ENCODE peak calls at places on chromosomes 12 and 14, in five cellular contexts. M is fibroblast of lung, X is stomach, E is brain microvascular endothelial cell, Z is A549. J is an unnamed sample.

GRCh38 chr12:57632898-57633825 is at the start of gene B4GALNT1:
- DNase-seq in M (peak; percentile 55), X (peak; percentile 68), E (no peak), Z (peak; percentile 86), J (peak; percentile 71)

GRCh38 chr12:94596596-94596995 is 53.8 kb downstream of the TMCC3 start:
- DNase-seq in M (peak; percentile 21), X (peak; percentile 51), E (no peak), Z (no peak), J (no peak)

GRCh38 chr14:76963366-76963765 is 65.1 kb downstream of the IRF2BPL start:
- DNase-seq in M (no peak), X (no peak), E (no peak), Z (no peak), J (no peak)

GRCh38 chr12:7113389-7113871 is 4.4 kb upstream of the C1RL start:
- DNase-seq in M (no peak), X (no peak), E (peak; percentile 12), Z (peak; percentile 47), J (no peak)

GRCh38 chr14:51529731-51530130 is 122.0 kb upstream of the FRMD6 start:
- DNase-seq in M (no peak), X (no peak), E (no peak), Z (no peak), J (no peak)

GRCh38 chr12:100293017-100293416 is 26.0 kb downstream of the SCYL2 start:
- DNase-seq in M (no peak), X (no peak), E (no peak), Z (no peak), J (no peak)

GRCh38 chr12:22082190-22082701 is 36.2 kb downstream of the CMAS start:
- DNase-seq in M (no peak), X (no peak), E (no peak), Z (no peak), J (no peak)

GRCh38 chr12:44863867-44864266 is 12.2 kb downstream of the NELL2 start:
- DNase-seq in M (no peak), X (no peak), E (no peak), Z (no peak), J (no peak)

GRCh38 chr12:53862831-53863230 is 75.8 kb upstream of the HOXC13 start:
- DNase-seq in M (no peak), X (no peak), E (no peak), Z (peak; percentile 13), J (no peak)

GRCh38 chr14:53180272-53181221 is 27.4 kb upstream of the DDHD1 start:
- DNase-seq in M (peak; percentile 23), X (no peak), E (peak; percentile 35), Z (peak; percentile 45), J (no peak)

GRCh38 chr12:1633459-1633858 is 4.4 kb downstream of the WNT5B start:
- DNase-seq in M (no peak), X (no peak), E (no peak), Z (no peak), J (no peak)

GRCh38 chr14:54450535-54450934 is 9.4 kb upstream of the CNIH1 start:
- DNase-seq in M (peak; percentile 52), X (no peak), E (no peak), Z (no peak), J (no peak)

GRCh38 chr12:5078423-5078822 is 34.7 kb downstream of the KCNA5 start:
- DNase-seq in M (peak; percentile 29), X (no peak), E (no peak), Z (no peak), J (peak; percentile 75)

GRCh38 chr12:1806301-1807106 is 13.9 kb upstream of the LRTM2 start:
- DNase-seq in M (peak; percentile 51), X (peak; percentile 46), E (no peak), Z (no peak), J (peak; percentile 50)

GRCh38 chr12:96247567-96247962 is 53.4 kb downstream of the ELK3 start:
- DNase-seq in M (peak; percentile 43), X (no peak), E (no peak), Z (peak; percentile 23), J (no peak)

GRCh38 chr12:132614861-132615578 is 3.6 kb upstream of the P2RX2 start:
- DNase-seq in M (peak; percentile 66), X (peak; percentile 82), E (peak; percentile 73), Z (peak; percentile 89), J (peak; percentile 85)

GRCh38 chr12:23536293-23536692 is 413.2 kb downstream of the SOX5 start:
- DNase-seq in M (no peak), X (no peak), E (no peak), Z (no peak), J (no peak)

DNA sequence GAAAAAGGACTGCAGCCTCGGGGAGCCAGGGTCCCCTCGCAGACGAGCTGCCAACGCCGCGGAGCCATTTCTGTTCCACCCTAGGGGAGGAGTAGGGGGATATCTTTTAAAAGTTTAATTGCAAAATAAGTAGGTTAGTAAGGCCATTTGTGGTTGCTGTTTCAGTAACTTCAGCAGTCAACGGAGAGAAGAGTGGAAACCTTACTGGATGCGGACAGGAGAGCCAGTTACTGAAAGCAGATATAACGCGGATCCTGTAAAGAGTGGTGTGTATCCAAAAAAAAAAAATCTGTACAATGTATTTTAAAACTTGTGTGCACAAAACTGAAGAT is 817 bp upstream of the BTG1 start:
- DNase-seq in M (peak; percentile 53), X (no peak), E (peak; percentile 22), Z (no peak), J (no peak)
- TF ChIP-seq CTCF in M (no peak), X (no peak), E (peak; percentile 0), Z (no peak), J (no peak)

GRCh38 chr12:63151898-63152700 is 1.1 kb upstream of the AVPR1A start:
- DNase-seq in M (peak; percentile 38), X (no peak), E (peak; percentile 44), Z (peak; percentile 64), J (peak; percentile 21)
- H3K4me3 ChIP-seq in M (no peak overlapping the region), X (peak overlapping the region; percentile 46), E (peak overlapping the region; percentile 28), Z (peak overlapping the region; percentile 49), J (peak overlapping the region; percentile 60)

DNA sequence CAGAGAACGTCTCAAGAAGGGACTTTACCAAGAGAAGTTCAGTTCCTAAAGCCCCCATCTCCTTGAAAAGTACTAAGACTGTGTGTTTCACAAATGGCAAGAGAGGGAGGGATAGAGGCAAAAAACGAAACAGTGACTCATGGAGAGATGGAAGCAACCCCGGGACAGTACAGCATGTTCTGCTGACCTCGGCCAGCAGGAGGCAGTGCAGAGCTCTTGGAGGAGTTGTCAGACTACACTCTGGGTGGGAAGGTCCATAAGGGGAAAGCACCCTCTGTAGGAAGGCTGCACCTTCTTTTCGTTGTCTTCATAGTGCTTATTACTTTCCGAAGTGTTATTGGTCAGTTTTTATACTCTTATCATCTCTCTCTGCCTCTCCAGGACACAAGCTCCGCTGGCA is 525.2 kb upstream of the CCDC196 start:
- DNase-seq in M (peak; percentile 7), X (peak; percentile 44), E (peak; percentile 3), Z (peak; percentile 54), J (peak; percentile 52)
- TF ChIP-seq CTCF in M (peak; percentile 44), X (no peak), E (peak; percentile 76), Z (peak; percentile 41), J (peak; percentile 50)

DNA sequence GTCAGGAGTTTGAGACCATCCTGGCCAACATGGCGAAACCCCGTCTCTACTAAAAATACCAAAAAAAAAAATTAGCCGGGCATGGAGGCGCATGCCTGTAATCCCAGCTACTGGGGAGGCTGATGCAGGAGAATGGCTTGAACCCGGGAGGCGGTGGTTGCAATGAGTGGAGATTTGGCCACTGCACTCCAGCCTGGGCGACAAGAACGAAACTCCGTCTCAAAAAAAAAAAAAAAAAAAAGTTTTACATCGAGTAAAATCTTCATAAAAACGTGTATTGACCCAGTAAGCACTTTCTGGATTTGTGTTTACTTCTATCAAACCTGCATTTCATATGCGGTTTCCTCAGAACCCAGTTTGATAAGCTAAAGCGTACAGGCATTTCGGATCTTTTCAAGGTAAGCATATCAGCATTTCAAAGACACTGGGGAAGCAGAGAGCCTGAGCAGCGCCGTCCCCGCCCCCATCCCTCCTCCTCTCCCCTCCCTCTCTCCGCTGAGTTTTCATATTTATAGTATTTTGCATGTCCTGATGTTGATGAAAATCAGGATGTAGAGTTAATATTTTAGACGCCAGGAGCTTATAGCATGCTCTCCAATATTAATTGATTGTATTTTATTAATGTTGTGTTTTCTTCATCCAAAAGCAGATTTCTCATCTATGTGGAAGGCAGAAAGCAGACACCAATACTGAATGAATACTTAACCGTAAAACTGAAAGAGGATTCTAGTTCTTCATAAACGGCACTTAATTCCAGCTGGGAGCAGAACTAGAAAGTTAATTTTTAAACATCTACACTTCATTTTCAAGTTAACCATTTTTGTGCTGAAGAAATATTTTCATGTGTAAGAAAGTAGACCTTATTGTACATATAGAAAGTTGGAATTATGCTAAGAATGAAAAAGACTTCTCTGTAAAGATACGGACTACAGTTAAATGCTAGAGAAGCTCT is 9.2 kb upstream of the HIP1R start:
- DNase-seq in M (peak; percentile 20), X (no peak), E (no peak), Z (peak; percentile 58), J (no peak)
- H3K4me3 ChIP-seq in M (peak overlapping the region; percentile 62), X (peak overlapping the region; percentile 33), E (peak overlapping the region; percentile 48), Z (peak overlapping the region; percentile 60), J (peak overlapping the region; percentile 38)

J was measured in heart right ventricle.